ENCODE peak calls at places on chromosomes 5 and 9, in four cellular contexts. One of them, this sample, is unnamed.

GRCh38 chr9:74496819-74497749 is at the start of gene RORB:
- DNase-seq in heart left ventricle: peak; percentile 81
- DNase-seq in H7: peak; percentile 92
- DNase-seq in EH: peak; percentile 32
- DNase-seq in this sample: no peak

GRCh38 chr5:114857951-114858401 is 311.7 kb downstream of the TRIM36 start:
- DNase-seq in heart left ventricle: no peak
- DNase-seq in EH: no peak
- DNase-seq in H7: peak; percentile 46
- DNase-seq in this sample: no peak

GRCh38 chr5:102241809-102242421 is 54.2 kb downstream of the SLCO4C1 start:
- DNase-seq in H7: no peak
- DNase-seq in heart left ventricle: no peak
- DNase-seq in EH: no peak
- DNase-seq in this sample: no peak

GRCh38 chr5:62354028-62354874 is 48.2 kb downstream of the KIF2A start:
- DNase-seq in EH: peak; percentile 63
- DNase-seq in H7: no peak
- DNase-seq in heart left ventricle: no peak
- DNase-seq in this sample: no peak

GRCh38 chr5:131810510-131811249 is 13.9 kb upstream of the FNIP1 start:
- DNase-seq in EH: peak; percentile 35
- DNase-seq in H7: peak; percentile 57
- DNase-seq in heart left ventricle: peak; percentile 29
- DNase-seq in this sample: no peak

GRCh38 chr9:4105183-4105582 is 194.7 kb downstream of the GLIS3 start:
- DNase-seq in EH: no peak
- DNase-seq in heart left ventricle: no peak
- DNase-seq in H7: no peak
- DNase-seq in this sample: no peak

GRCh38 chr5:72767289-72768010 is 49.0 kb upstream of the TNPO1 start:
- DNase-seq in EH: peak; percentile 52
- DNase-seq in H7: peak; percentile 3
- DNase-seq in heart left ventricle: no peak
- DNase-seq in this sample: no peak

GRCh38 chr5:110258460-110258859 is 468.0 kb downstream of the TMEM232 start:
- DNase-seq in H7: no peak
- DNase-seq in EH: no peak
- DNase-seq in heart left ventricle: no peak
- DNase-seq in this sample: no peak

GRCh38 chr5:176788931-176789872 is 21.2 kb upstream of the UNC5A start:
- DNase-seq in heart left ventricle: no peak
- DNase-seq in H7: peak; percentile 71
- DNase-seq in EH: no peak
- DNase-seq in this sample: no peak

GRCh38 chr5:31761877-31762276 is 122.9 kb downstream of the PDZD2 start:
- DNase-seq in H7: no peak
- DNase-seq in EH: no peak
- DNase-seq in heart left ventricle: no peak
- DNase-seq in this sample: no peak

GRCh38 chr9:128439273-128439672 is 16.5 kb upstream of the ODF2 start:
- DNase-seq in heart left ventricle: no peak
- DNase-seq in EH: no peak
- DNase-seq in H7: no peak
- DNase-seq in this sample: no peak

GRCh38 chr5:105943119-105943518 is 1727.6 kb downstream of the EFNA5 start:
- DNase-seq in H7: no peak
- DNase-seq in EH: no peak
- DNase-seq in heart left ventricle: peak; percentile 63
- DNase-seq in this sample: no peak

GRCh38 chr5:93580387-93581100 is 475 bp downstream of the NR2F1-AS1 start:
- DNase-seq in heart left ventricle: peak; percentile 27
- DNase-seq in H7: peak; percentile 61
- DNase-seq in EH: peak; percentile 55
- DNase-seq in this sample: peak; percentile 57

GRCh38 chr5:96957125-96958041 is 21.5 kb downstream of the LNPEP start:
- DNase-seq in heart left ventricle: no peak
- DNase-seq in EH: no peak
- DNase-seq in H7: no peak
- DNase-seq in this sample: no peak

GRCh38 chr5:176902911-176903664 is 3.9 kb upstream of the HK3 start:
- DNase-seq in heart left ventricle: no peak
- DNase-seq in EH: no peak
- DNase-seq in H7: no peak
- DNase-seq in this sample: no peak

GRCh38 chr9:81574399-81574798 is 114.9 kb downstream of the TLE1 start:
- DNase-seq in H7: no peak
- DNase-seq in heart left ventricle: no peak
- DNase-seq in EH: peak; percentile 81
- DNase-seq in this sample: no peak

GRCh38 chr9:69376651-69377050 is 51.6 kb downstream of the ENTREP1 start:
- DNase-seq in EH: peak; percentile 94
- DNase-seq in H7: no peak
- DNase-seq in heart left ventricle: peak; percentile 71
- DNase-seq in this sample: peak; percentile 77

GRCh38 chr5:96645096-96645495 is 17.1 kb upstream of the CAST start:
- DNase-seq in heart left ventricle: no peak
- DNase-seq in EH: no peak
- DNase-seq in H7: no peak
- DNase-seq in this sample: no peak

GRCh38 chr5:135398160-135398854 is 724 bp downstream of the MACROH2A1 start:
- DNase-seq in H7: peak; percentile 84
- DNase-seq in heart left ventricle: peak; percentile 48
- DNase-seq in EH: peak; percentile 47
- DNase-seq in this sample: no peak

GRCh38 chr5:429453-430188 is 13.4 kb upstream of the EXOC3 start:
- DNase-seq in EH: peak; percentile 89
- DNase-seq in H7: peak; percentile 72
- DNase-seq in heart left ventricle: no peak
- DNase-seq in this sample: peak; percentile 76

GRCh38 chr9:125393426-125393825 is 131.8 kb downstream of the GAPVD1 start:
- DNase-seq in H7: no peak
- DNase-seq in heart left ventricle: no peak
- DNase-seq in EH: peak; percentile 30
- DNase-seq in this sample: no peak

GRCh38 chr5:108079754-108080153 is 302.1 kb downstream of the FBXL17 start:
- DNase-seq in EH: peak; percentile 38
- DNase-seq in heart left ventricle: no peak
- DNase-seq in H7: no peak
- DNase-seq in this sample: no peak

GRCh38 chr9:89425921-89426388 is 72.0 kb downstream of the SEMA4D start:
- DNase-seq in heart left ventricle: no peak
- DNase-seq in H7: no peak
- DNase-seq in EH: peak; percentile 6
- DNase-seq in this sample: no peak

GRCh38 chr5:72494700-72495124 is 12.5 kb downstream of the ZNF366 start:
- DNase-seq in heart left ventricle: no peak
- DNase-seq in H7: no peak
- DNase-seq in EH: peak; percentile 71
- DNase-seq in this sample: no peak

GRCh38 chr9:90054810-90055209 is 450.0 kb downstream of the GADD45G start:
- DNase-seq in H7: no peak
- DNase-seq in heart left ventricle: no peak
- DNase-seq in EH: no peak
- DNase-seq in this sample: no peak

This sample was measured in ovary.